ENCODE peak calls at places on chromosomes 6 and 20, in eight cellular contexts. One of them, this sample, is unnamed.

GRCh38 chr6:32815996-32816395 is 806 bp downstream of the HLA-DOB start:
- DNase-seq in stomach: no peak
- DNase-seq in thoracic aorta: no peak
- DNase-seq in cardiac fibroblast: no peak
- DNase-seq in HFFc6: no peak
- DNase-seq in endothelial cell: no peak
- DNase-seq in AG09319: no peak
- DNase-seq in neural crest cell: no peak
- DNase-seq in this sample: no peak

GRCh38 chr6:167094820-167095637 is 27.9 kb upstream of the CCR6 start:
- DNase-seq in AG09319: no peak
- DNase-seq in cardiac fibroblast: no peak
- DNase-seq in HFFc6: no peak
- DNase-seq in thoracic aorta: no peak
- DNase-seq in endothelial cell: no peak
- DNase-seq in stomach: no peak
- DNase-seq in neural crest cell: no peak
- DNase-seq in this sample: no peak

GRCh38 chr20:61520761-61521460 is 268.9 kb downstream of the CDH4 start:
- DNase-seq in endothelial cell: no peak
- DNase-seq in cardiac fibroblast: peak; percentile 61
- DNase-seq in thoracic aorta: no peak
- DNase-seq in stomach: no peak
- DNase-seq in neural crest cell: no peak
- DNase-seq in HFFc6: peak; percentile 48
- DNase-seq in AG09319: no peak
- DNase-seq in this sample: peak; percentile 13

GRCh38 chr6:119129968-119130484 is 51.6 kb upstream of the FAM184A start:
- DNase-seq in HFFc6: peak; percentile 63
- DNase-seq in endothelial cell: no peak
- DNase-seq in thoracic aorta: no peak
- DNase-seq in cardiac fibroblast: peak; percentile 73
- DNase-seq in AG09319: no peak
- DNase-seq in stomach: no peak
- DNase-seq in neural crest cell: no peak
- DNase-seq in this sample: no peak

GRCh38 chr6:134061440-134061839 is 9.0 kb upstream of the SLC2A12 start:
- DNase-seq in AG09319: no peak
- DNase-seq in HFFc6: no peak
- DNase-seq in stomach: peak; percentile 40
- DNase-seq in neural crest cell: no peak
- DNase-seq in endothelial cell: no peak
- DNase-seq in thoracic aorta: no peak
- DNase-seq in cardiac fibroblast: no peak
- DNase-seq in this sample: no peak

GRCh38 chr6:26500102-26500501 is at the start of gene BTN1A1:
- DNase-seq in AG09319: no peak
- DNase-seq in neural crest cell: no peak
- DNase-seq in thoracic aorta: no peak
- DNase-seq in stomach: no peak
- DNase-seq in endothelial cell: no peak
- DNase-seq in HFFc6: no peak
- DNase-seq in cardiac fibroblast: no peak
- DNase-seq in this sample: no peak

GRCh38 chr6:162119349-162119748 is 608.2 kb downstream of the PRKN start:
- DNase-seq in endothelial cell: peak; percentile 21
- DNase-seq in AG09319: no peak
- DNase-seq in cardiac fibroblast: peak; percentile 7
- DNase-seq in HFFc6: no peak
- DNase-seq in neural crest cell: no peak
- DNase-seq in thoracic aorta: no peak
- DNase-seq in stomach: no peak
- DNase-seq in this sample: no peak

GRCh38 chr20:59439243-59439642 is 138.8 kb downstream of the EDN3 start:
- DNase-seq in AG09319: no peak
- DNase-seq in endothelial cell: no peak
- DNase-seq in neural crest cell: no peak
- DNase-seq in thoracic aorta: no peak
- DNase-seq in stomach: no peak
- DNase-seq in HFFc6: no peak
- DNase-seq in cardiac fibroblast: no peak
- DNase-seq in this sample: no peak

GRCh38 chr6:139388384-139388783 is 13.9 kb upstream of the CITED2 start:
- DNase-seq in AG09319: no peak
- DNase-seq in thoracic aorta: no peak
- DNase-seq in neural crest cell: no peak
- DNase-seq in endothelial cell: no peak
- DNase-seq in stomach: no peak
- DNase-seq in HFFc6: no peak
- DNase-seq in cardiac fibroblast: no peak
- DNase-seq in this sample: no peak

GRCh38 chr20:3616250-3616649 is 46.9 kb downstream of the GFRA4 start:
- DNase-seq in AG09319: no peak
- DNase-seq in cardiac fibroblast: no peak
- DNase-seq in endothelial cell: no peak
- DNase-seq in neural crest cell: no peak
- DNase-seq in HFFc6: peak; percentile 36
- DNase-seq in thoracic aorta: no peak
- DNase-seq in stomach: peak; percentile 54
- DNase-seq in this sample: no peak

GRCh38 chr20:59131541-59132285 is 31.9 kb upstream of the ZNF831 start:
- DNase-seq in stomach: no peak
- DNase-seq in cardiac fibroblast: no peak
- DNase-seq in HFFc6: no peak
- DNase-seq in neural crest cell: no peak
- DNase-seq in endothelial cell: no peak
- DNase-seq in AG09319: no peak
- DNase-seq in thoracic aorta: no peak
- DNase-seq in this sample: no peak

GRCh38 chr6:149293244-149293643 is 24.3 kb upstream of the TAB2 start:
- DNase-seq in thoracic aorta: no peak
- DNase-seq in endothelial cell: no peak
- DNase-seq in neural crest cell: no peak
- DNase-seq in stomach: no peak
- DNase-seq in HFFc6: no peak
- DNase-seq in AG09319: no peak
- DNase-seq in cardiac fibroblast: no peak
- DNase-seq in this sample: no peak

GRCh38 chr6:129776542-129776941 is 66.6 kb upstream of the ARHGAP18 start:
- DNase-seq in thoracic aorta: no peak
- DNase-seq in neural crest cell: no peak
- DNase-seq in HFFc6: no peak
- DNase-seq in AG09319: no peak
- DNase-seq in stomach: no peak
- DNase-seq in endothelial cell: no peak
- DNase-seq in cardiac fibroblast: no peak
- DNase-seq in this sample: no peak

GRCh38 chr6:77474286-77474956 is 11.1 kb upstream of the HTR1B start:
- DNase-seq in AG09319: no peak
- DNase-seq in cardiac fibroblast: no peak
- DNase-seq in thoracic aorta: no peak
- DNase-seq in endothelial cell: no peak
- DNase-seq in neural crest cell: no peak
- DNase-seq in stomach: no peak
- DNase-seq in HFFc6: no peak
- DNase-seq in this sample: no peak

GRCh38 chr6:114830515-114830914 is 487.7 kb upstream of the HS3ST5 start:
- DNase-seq in endothelial cell: no peak
- DNase-seq in HFFc6: no peak
- DNase-seq in stomach: no peak
- DNase-seq in neural crest cell: no peak
- DNase-seq in AG09319: no peak
- DNase-seq in cardiac fibroblast: no peak
- DNase-seq in thoracic aorta: no peak
- DNase-seq in this sample: no peak

GRCh38 chr6:100460650-100461204 is 4.0 kb downstream of the SIM1 start:
- DNase-seq in HFFc6: no peak
- DNase-seq in cardiac fibroblast: no peak
- DNase-seq in neural crest cell: no peak
- DNase-seq in AG09319: no peak
- DNase-seq in endothelial cell: peak; percentile 64
- DNase-seq in stomach: no peak
- DNase-seq in thoracic aorta: no peak
- DNase-seq in this sample: no peak

GRCh38 chr6:149190228-149190831 is 127.2 kb upstream of the TAB2 start:
- DNase-seq in neural crest cell: no peak
- DNase-seq in AG09319: no peak
- DNase-seq in cardiac fibroblast: peak; percentile 49
- DNase-seq in HFFc6: no peak
- DNase-seq in thoracic aorta: no peak
- DNase-seq in stomach: peak; percentile 54
- DNase-seq in endothelial cell: peak; percentile 31
- DNase-seq in this sample: no peak

GRCh38 chr6:102381203-102381602 is 987.7 kb downstream of the GRIK2 start:
- DNase-seq in stomach: no peak
- DNase-seq in AG09319: no peak
- DNase-seq in endothelial cell: no peak
- DNase-seq in neural crest cell: no peak
- DNase-seq in HFFc6: no peak
- DNase-seq in cardiac fibroblast: no peak
- DNase-seq in thoracic aorta: no peak
- DNase-seq in this sample: no peak

GRCh38 chr20:32582659-32583580 is 2.2 kb downstream of the NOL4L start:
- DNase-seq in cardiac fibroblast: no peak
- DNase-seq in HFFc6: no peak
- DNase-seq in neural crest cell: peak; percentile 65
- DNase-seq in stomach: no peak
- DNase-seq in AG09319: no peak
- DNase-seq in thoracic aorta: no peak
- DNase-seq in endothelial cell: peak; percentile 51
- DNase-seq in this sample: no peak

GRCh38 chr20:44431502-44432234 is 44.0 kb upstream of the TTPAL start:
- DNase-seq in endothelial cell: no peak
- DNase-seq in neural crest cell: no peak
- DNase-seq in stomach: no peak
- DNase-seq in cardiac fibroblast: no peak
- DNase-seq in thoracic aorta: no peak
- DNase-seq in AG09319: no peak
- DNase-seq in HFFc6: no peak
- DNase-seq in this sample: no peak
- TF ChIP-seq CTCF in endothelial cell: no peak
- TF ChIP-seq CTCF in neural crest cell: no peak
- TF ChIP-seq CTCF in stomach: no peak
- TF ChIP-seq CTCF in cardiac fibroblast: no peak
- TF ChIP-seq CTCF in thoracic aorta: no peak
- TF ChIP-seq CTCF in AG09319: no peak
- TF ChIP-seq CTCF in HFFc6: no peak
- TF ChIP-seq CTCF in this sample: no peak

DNA sequence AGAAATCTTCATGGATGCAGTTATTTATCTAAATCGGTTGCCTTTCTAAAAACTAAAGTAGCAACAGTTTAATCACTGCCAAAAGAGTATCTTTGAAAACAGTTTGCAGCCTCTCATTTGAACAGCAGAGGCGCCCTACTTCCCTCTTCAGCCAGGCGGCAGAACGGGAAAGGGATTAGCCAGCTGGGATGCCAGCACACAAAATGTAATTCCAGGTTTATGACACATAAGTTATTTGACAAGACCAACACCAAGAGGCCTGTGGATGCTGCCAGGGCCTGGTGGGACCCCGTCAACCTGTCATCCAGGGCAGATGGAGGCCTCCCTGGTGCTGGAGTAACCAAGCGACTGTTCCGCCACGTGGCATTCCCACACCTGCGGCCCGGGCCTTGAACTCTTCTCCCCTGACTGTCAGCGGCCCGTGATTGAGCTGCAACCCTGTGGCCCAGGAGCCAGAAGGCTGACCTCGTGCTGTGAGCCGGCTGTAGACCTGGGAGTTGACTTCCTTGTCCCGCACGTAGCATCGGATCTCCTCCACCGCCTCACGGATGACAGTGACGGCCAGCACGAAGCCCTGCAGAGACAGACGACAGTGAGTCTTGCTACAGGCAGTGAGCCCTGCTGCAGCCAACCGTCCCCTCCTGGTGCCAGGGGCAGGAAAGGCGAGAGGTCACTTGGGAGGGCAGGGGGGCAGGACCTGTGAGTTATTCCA is 55.5 kb downstream of the ATP9A start:
- DNase-seq in endothelial cell: peak; percentile 31
- DNase-seq in HFFc6: peak; percentile 16
- DNase-seq in thoracic aorta: no peak
- DNase-seq in neural crest cell: no peak
- DNase-seq in AG09319: no peak
- DNase-seq in cardiac fibroblast: peak; percentile 49
- DNase-seq in stomach: no peak
- DNase-seq in this sample: no peak
- TF ChIP-seq CTCF in endothelial cell: peak; percentile 28
- TF ChIP-seq CTCF in HFFc6: peak; percentile 56
- TF ChIP-seq CTCF in thoracic aorta: peak; percentile 49
- TF ChIP-seq CTCF in neural crest cell: peak; percentile 57
- TF ChIP-seq CTCF in AG09319: peak; percentile 20
- TF ChIP-seq CTCF in cardiac fibroblast: peak; percentile 71
- TF ChIP-seq CTCF in stomach: no peak
- TF ChIP-seq CTCF in this sample: peak; percentile 41

GRCh38 chr6:124793406-124793805 is 168.8 kb upstream of the RNF217 start:
- DNase-seq in AG09319: no peak
- DNase-seq in neural crest cell: no peak
- DNase-seq in cardiac fibroblast: no peak
- DNase-seq in endothelial cell: no peak
- DNase-seq in HFFc6: no peak
- DNase-seq in thoracic aorta: no peak
- DNase-seq in stomach: no peak
- DNase-seq in this sample: no peak

GRCh38 chr6:124798942-124799496 is 163.2 kb upstream of the RNF217 start:
- DNase-seq in neural crest cell: no peak
- DNase-seq in HFFc6: no peak
- DNase-seq in endothelial cell: no peak
- DNase-seq in thoracic aorta: no peak
- DNase-seq in AG09319: no peak
- DNase-seq in stomach: no peak
- DNase-seq in cardiac fibroblast: peak; percentile 8
- DNase-seq in this sample: no peak

GRCh38 chr6:124792386-124792785 is 169.9 kb upstream of the RNF217 start:
- DNase-seq in AG09319: no peak
- DNase-seq in neural crest cell: no peak
- DNase-seq in thoracic aorta: no peak
- DNase-seq in cardiac fibroblast: no peak
- DNase-seq in stomach: no peak
- DNase-seq in endothelial cell: no peak
- DNase-seq in HFFc6: no peak
- DNase-seq in this sample: no peak

GRCh38 chr6:124799638-124800037 is 162.6 kb upstream of the RNF217 start:
- DNase-seq in thoracic aorta: no peak
- DNase-seq in neural crest cell: no peak
- DNase-seq in HFFc6: no peak
- DNase-seq in AG09319: no peak
- DNase-seq in cardiac fibroblast: no peak
- DNase-seq in endothelial cell: no peak
- DNase-seq in stomach: no peak
- DNase-seq in this sample: no peak

GRCh38 chr6:124795879-124796838 is 166.1 kb upstream of the RNF217 start:
- DNase-seq in AG09319: no peak
- DNase-seq in endothelial cell: peak; percentile 46
- DNase-seq in thoracic aorta: no peak
- DNase-seq in HFFc6: no peak
- DNase-seq in cardiac fibroblast: peak; percentile 44
- DNase-seq in neural crest cell: peak; percentile 22
- DNase-seq in stomach: no peak
- DNase-seq in this sample: no peak
- TF ChIP-seq CTCF in AG09319: no peak
- TF ChIP-seq CTCF in endothelial cell: peak; percentile 41
- TF ChIP-seq CTCF in thoracic aorta: no peak
- TF ChIP-seq CTCF in HFFc6: no peak
- TF ChIP-seq CTCF in cardiac fibroblast: peak; percentile 62
- TF ChIP-seq CTCF in neural crest cell: peak; percentile 71
- TF ChIP-seq CTCF in stomach: no peak
- TF ChIP-seq CTCF in this sample: no peak

GRCh38 chr6:157522472-157522871 is 141.5 kb downstream of the ZDHHC14 start:
- DNase-seq in cardiac fibroblast: no peak
- DNase-seq in stomach: no peak
- DNase-seq in HFFc6: no peak
- DNase-seq in thoracic aorta: no peak
- DNase-seq in neural crest cell: no peak
- DNase-seq in endothelial cell: no peak
- DNase-seq in AG09319: no peak
- DNase-seq in this sample: no peak
- TF ChIP-seq CTCF in cardiac fibroblast: no peak
- TF ChIP-seq CTCF in stomach: no peak
- TF ChIP-seq CTCF in HFFc6: no peak
- TF ChIP-seq CTCF in thoracic aorta: no peak
- TF ChIP-seq CTCF in neural crest cell: no peak
- TF ChIP-seq CTCF in endothelial cell: no peak
- TF ChIP-seq CTCF in AG09319: no peak
- TF ChIP-seq CTCF in this sample: no peak